ENCODE peak calls at places on chromosomes 16 and 17, in four cellular contexts. Q, V, T and A are unnamed samples.

GRCh38 chr16:46555981-46556380 is 65.2 kb downstream of the SHCBP1 start:
- DNase-seq in T (no peak), Q (no peak), V (no peak), A (no peak)

GRCh38 chr17:80113033-80113484 is 11.7 kb downstream of the GAA start:
- DNase-seq in Q (no peak), V (peak), T (no peak), A (no peak)

GRCh38 chr17:81027591-81028505 is 7.1 kb upstream of the BAIAP2 start:
- DNase-seq in T (no peak), Q (no peak), V (no peak), A (no peak)

GRCh38 chr16:27925612-27926011 is 137.9 kb downstream of the GSG1L start:
- DNase-seq in Q (no peak), T (no peak), V (no peak), A (no peak)

GRCh38 chr16:77131398-77131797 is 59.6 kb upstream of the MON1B start:
- DNase-seq in V (no peak), T (no peak), Q (no peak), A (no peak)

GRCh38 chr17:83054518-83055125 is 24.8 kb upstream of the METRNL start:
- DNase-seq in Q (no peak), V (no peak), T (no peak), A (no peak)

GRCh38 chr17:81665205-81666091 is 957 bp downstream of the OXLD1 start:
- DNase-seq in V (peak), Q (peak), T (peak), A (no peak)

GRCh38 chr17:74499992-74500391 is 31.3 kb downstream of the CD300LB start:
- DNase-seq in V (no peak), Q (no peak), T (no peak), A (no peak)

GRCh38 chr17:49776864-49777263 is 11.6 kb upstream of the KAT7 start:
- DNase-seq in Q (no peak), V (no peak), T (no peak), A (no peak)

GRCh38 chr17:5260542-5260941 is 21.5 kb upstream of the RABEP1 start:
- DNase-seq in V (no peak), T (no peak), Q (no peak), A (no peak)

GRCh38 chr17:73801455-73802100 is 157.3 kb upstream of the SDK2 start:
- DNase-seq in Q (no peak), V (no peak), T (no peak), A (no peak)

GRCh38 chr16:84970447-84971127 is 40.7 kb downstream of the ZDHHC7 start:
- DNase-seq in T (peak), Q (peak), V (peak), A (peak)

GRCh38 chr17:61833536-61834203 is 29.7 kb downstream of the BRIP1 start:
- DNase-seq in Q (peak), V (no peak), T (no peak), A (no peak)

GRCh38 chr16:5510819-5511370 is 413.3 kb upstream of the EEF2KMT start:
- DNase-seq in T (no peak), V (no peak), Q (no peak), A (no peak)

GRCh38 chr16:88320947-88321634 is 61.7 kb upstream of the ZNF469 start:
- DNase-seq in V (peak), T (no peak), Q (peak), A (no peak)

GRCh38 chr16:11501583-11502138 is 85.1 kb downstream of the LITAF start:
- DNase-seq in T (no peak), V (no peak), Q (no peak), A (peak)

GRCh38 chr17:13589658-13590057 is 12.1 kb downstream of the HS3ST3A1 start:
- DNase-seq in Q (no peak), T (no peak), V (no peak), A (no peak)

GRCh38 chr17:63306855-63307254 is 139.3 kb downstream of the CYB561 start:
- DNase-seq in T (no peak), Q (no peak), V (no peak), A (no peak)

GRCh38 chr17:12256380-12256995 is 235.8 kb downstream of the MAP2K4 start:
- DNase-seq in V (peak), T (peak), Q (peak), A (no peak)

GRCh38 chr16:21950782-21951521 is 2.2 kb upstream of the UQCRC2 start:
- DNase-seq in T (peak), V (peak), Q (peak), A (no peak)

GRCh38 chr17:48513653-48514482 is 16.9 kb downstream of the HOXB1 start:
- DNase-seq in T (no peak), Q (no peak), V (peak), A (no peak)

GRCh38 chr17:41801374-41802062 is 10.2 kb downstream of the P3H4 start:
- DNase-seq in Q (peak), T (peak), V (peak), A (peak)

GRCh38 chr17:46949291-46950174 is 26.6 kb downstream of the GOSR2 start:
- DNase-seq in T (no peak), V (no peak), Q (no peak), A (no peak)

DNA sequence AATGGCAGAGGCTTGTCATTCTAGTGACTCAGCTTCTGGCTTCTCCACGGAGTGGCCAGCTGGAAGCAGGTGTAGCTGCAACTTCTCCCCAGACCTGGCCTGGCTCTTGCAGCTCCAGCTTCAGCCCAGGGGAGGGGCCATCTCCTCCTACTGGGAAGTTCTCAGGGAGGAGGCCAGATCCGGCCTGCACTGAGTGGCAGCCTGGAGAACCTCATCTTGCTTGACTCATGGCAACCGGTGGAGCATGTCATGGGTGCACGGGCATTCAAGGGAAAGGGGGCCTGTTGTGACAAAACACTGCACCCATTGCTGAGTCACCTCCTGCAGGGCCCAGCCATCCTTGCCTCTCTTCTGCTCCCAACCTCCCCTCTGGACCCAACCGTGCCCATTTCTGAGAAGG is 273.9 kb upstream of the MAF start:
- DNase-seq in T (no peak), V (no peak), Q (no peak), A (no peak)
- TF ChIP-seq NR3C1 in T (no peak), V (no peak), Q (no peak), A (no peak)

GRCh38 chr16:3022208-3022696 is 1.5 kb downstream of the HCFC1R1 start:
- DNase-seq in T (peak), Q (peak), V (peak), A (peak)
- TF ChIP-seq NR3C1 in T (no peak), Q (no peak), V (no peak), A (no peak)

GRCh38 chr17:28725660-28726395 is at the start of gene TLCD1:
- DNase-seq in T (peak), Q (peak), V (peak), A (peak)
- TF ChIP-seq NR3C1 in T (no peak), Q (no peak), V (no peak), A (no peak)

DNA sequence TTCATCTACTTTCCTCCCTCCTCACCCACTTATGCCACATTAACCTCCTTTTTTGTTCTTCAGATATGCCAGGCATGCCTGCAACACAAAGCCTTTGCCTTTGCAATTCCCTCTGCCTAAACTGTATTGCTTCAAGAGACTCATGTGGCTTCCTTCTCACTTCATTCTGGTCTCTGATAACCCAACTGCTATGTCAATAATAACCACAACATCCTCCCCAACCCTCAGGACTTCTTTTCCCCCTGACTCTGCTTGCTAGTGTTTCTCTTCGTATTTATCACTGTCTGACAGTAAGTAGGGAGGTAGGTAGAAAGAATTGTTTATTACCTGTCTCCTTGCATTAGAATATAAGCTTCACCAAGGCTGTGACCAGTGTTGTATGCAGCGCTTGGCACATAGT is 22.4 kb downstream of the RBL2 start:
- DNase-seq in V (no peak), Q (no peak), T (no peak), A (no peak)
- TF ChIP-seq NR3C1 in V (no peak), Q (no peak), T (no peak), A (no peak)

DNA sequence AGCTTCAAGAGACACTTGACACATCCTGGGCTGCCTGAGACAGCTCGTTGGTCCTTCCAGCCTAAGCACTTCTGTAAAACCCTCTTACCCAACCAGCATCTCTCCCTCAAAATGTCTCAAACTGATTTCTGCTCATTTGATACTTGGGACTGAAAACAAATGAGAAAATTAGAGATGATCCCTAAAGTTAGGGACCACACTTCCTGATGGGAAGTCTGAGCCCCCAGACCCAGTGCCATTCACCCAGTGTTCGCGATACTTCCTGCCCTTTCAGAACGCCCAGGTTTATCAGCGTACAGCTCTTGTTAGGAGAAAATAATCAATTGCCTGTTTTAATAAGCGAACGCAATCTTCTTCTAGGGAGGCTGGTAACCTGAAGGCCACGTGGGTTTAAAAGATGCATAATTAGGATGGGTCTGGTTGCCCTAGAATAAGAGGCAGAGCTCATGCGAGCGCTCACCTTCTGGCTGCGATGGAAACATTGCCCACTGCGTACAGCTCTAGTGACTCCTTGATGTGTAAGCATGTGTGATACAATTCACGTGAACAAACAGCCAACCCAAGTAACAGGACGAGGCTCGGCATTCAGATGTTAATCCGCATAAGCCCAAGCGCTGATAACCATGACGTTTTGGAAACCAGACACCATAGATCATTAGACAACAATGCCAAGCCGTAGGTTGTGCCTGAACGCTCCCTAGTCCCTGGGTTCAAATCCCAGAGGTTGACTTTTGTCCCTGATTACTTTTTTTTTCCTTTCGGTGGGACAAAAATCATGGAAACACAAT is 213.1 kb downstream of the FOXL1 start:
- DNase-seq in Q (no peak), V (no peak), T (no peak), A (no peak)
- TF ChIP-seq NR3C1 in Q (no peak), V (no peak), T (no peak), A (no peak)